ENCODE peak calls at places on chromosomes 6 and 20, in six cellular contexts. V, N, A, T, O and P are unnamed samples. For H3K4me1, the result is how much of the 10 kb centered on the place peaks cover.

GRCh38 chr6:35049885-35050284 is 91.3 kb downstream of the TCP11 start:
- DNase-seq in A (no peak), N (peak), T (peak), V (peak), O (no peak), P (no peak)

GRCh38 chr6:143294265-143294664 is 156.2 kb downstream of the ADAT2 start:
- DNase-seq in O (no peak), T (no peak), V (no peak), A (no peak), N (no peak), P (no peak)

GRCh38 chr20:9514461-9515210 is at the start of gene LAMP5:
- DNase-seq in N (no peak), V (no peak), A (no peak), T (no peak), O (no peak), P (no peak)

GRCh38 chr6:135782517-135782916 is 69.0 kb upstream of the PDE7B start:
- DNase-seq in A (no peak), N (no peak), T (no peak), V (no peak), O (no peak), P (no peak)

GRCh38 chr6:92587521-92587920 is 831.8 kb downstream of the EPHA7 start:
- DNase-seq in V (no peak), N (no peak), A (no peak), O (no peak), T (no peak), P (no peak)

GRCh38 chr20:25622450-25623224 is 1.2 kb downstream of the NANP start:
- DNase-seq in N (no peak), O (no peak), T (no peak), A (no peak), V (no peak), P (no peak)

GRCh38 chr20:38213607-38213940 is 47.0 kb downstream of the KIAA1755 start:
- DNase-seq in T (no peak), O (no peak), N (no peak), A (no peak), V (no peak), P (no peak)

GRCh38 chr20:21326700-21327099 is 23.6 kb downstream of the XRN2 start:
- DNase-seq in A (no peak), N (no peak), T (no peak), V (no peak), O (no peak), P (no peak)

GRCh38 chr20:32674362-32674789 is 635 bp upstream of the C20orf203 start:
- DNase-seq in A (no peak), V (no peak), T (no peak), N (no peak), O (peak), P (peak)

GRCh38 chr6:130377371-130377770 is 11.6 kb downstream of the TMEM200A start:
- DNase-seq in A (no peak), T (no peak), O (no peak), N (no peak), V (no peak), P (no peak)

GRCh38 chr6:128282956-128283355 is 237.4 kb downstream of the PTPRK start:
- DNase-seq in V (no peak), O (no peak), T (no peak), N (no peak), A (no peak), P (no peak)

GRCh38 chr20:25030649-25031026 is 27.3 kb downstream of the ACSS1 start:
- DNase-seq in T (no peak), A (no peak), O (peak), N (no peak), V (no peak), P (no peak)

DNA sequence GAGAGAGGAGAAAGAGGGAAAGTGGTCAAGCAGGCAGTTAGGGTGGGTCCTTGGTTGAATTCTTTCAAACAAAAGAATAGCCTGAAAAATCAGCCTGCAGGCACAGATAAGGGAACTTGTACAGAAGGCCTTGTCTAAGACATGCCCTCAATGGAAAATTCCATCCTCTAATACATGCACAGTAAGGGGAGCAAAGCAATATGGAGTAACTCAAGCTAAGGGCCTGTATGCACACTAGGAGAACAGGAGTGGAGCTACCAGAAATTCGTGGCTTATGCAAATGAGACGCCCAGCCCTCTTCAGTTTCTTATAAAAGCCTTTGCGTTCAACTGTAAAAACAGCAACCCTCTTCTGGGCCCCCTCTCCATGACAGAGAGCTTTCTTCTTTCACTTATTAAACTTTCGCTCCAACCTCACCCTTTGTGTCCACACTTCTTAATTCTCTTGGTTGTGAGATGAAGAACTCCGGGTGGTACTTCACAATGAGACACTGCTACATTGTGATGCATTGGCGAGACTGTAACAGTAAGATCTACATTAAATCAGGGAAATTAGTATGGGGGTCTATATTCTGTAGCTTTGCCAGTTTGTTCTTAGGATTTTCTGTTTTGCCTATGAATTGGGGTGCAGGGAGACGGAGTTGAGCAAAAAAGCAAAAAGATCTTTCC is 147.0 kb downstream of the HS3ST5 start:
- DNase-seq in V (no peak), N (no peak), T (no peak), O (no peak), A (no peak), P (no peak)
- H3K27ac ChIP-seq in V (no peak), N (no peak), T (no peak), O (no peak), A (no peak), P (no peak)

DNA sequence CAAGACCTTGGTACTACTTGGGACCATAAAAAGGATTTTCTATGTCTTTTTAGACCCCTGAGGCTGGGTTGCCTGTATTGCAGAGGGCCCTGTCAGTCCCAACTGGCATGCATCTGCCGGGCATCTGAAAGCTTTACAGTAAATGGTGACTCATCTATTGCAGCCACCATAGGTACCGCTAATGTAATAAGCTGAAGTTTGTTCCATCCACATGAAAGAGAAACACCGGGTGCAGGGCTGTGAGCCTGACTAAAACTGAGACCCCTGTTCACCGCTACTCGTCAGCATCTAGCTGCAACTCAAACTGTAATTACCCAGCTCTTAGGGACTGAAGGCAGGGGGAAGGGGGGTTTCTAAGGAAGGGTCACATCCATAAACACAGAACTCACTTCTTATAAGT is 49.5 kb downstream of the TRERF1 start:
- DNase-seq in T (no peak), O (peak), N (no peak), A (no peak), V (no peak), P (no peak)
- H3K4me1 ChIP-seq in T (under half), O (half or more), N (under half), A (half or more), V (under half), P (under half)

GRCh38 chr6:134516582-134516981 is 198.7 kb upstream of the SGK1 start:
- DNase-seq in N (no peak), T (no peak), A (no peak), O (no peak), V (no peak), P (no peak)
- H3K27ac ChIP-seq in N (peak), T (peak), A (peak), O (no peak), V (peak), P (peak)

GRCh38 chr20:60402209-60403058 is 444.2 kb downstream of the CDH26 start:
- DNase-seq in T (no peak), O (no peak), A (no peak), V (no peak), N (no peak), P (no peak)
- H3K4me1 ChIP-seq in T (under half), O (under half), A (under half), V (under half), N (under half), P (under half)

GRCh38 chr6:170266061-170266825 is 24.6 kb downstream of the DLL1 start:
- DNase-seq in A (no peak), T (no peak), V (no peak), O (no peak), N (no peak), P (peak)
- H3K27ac ChIP-seq in A (no peak), T (peak), V (no peak), O (no peak), N (peak), P (peak)

GRCh38 chr20:17638835-17639407 is 43.1 kb downstream of the RRBP1 start:
- DNase-seq in A (no peak), O (no peak), T (no peak), N (no peak), V (no peak), P (no peak)
- H3K4me1 ChIP-seq in A (under half), O (under half), T (under half), N (half or more), V (under half), P (under half)

DNA sequence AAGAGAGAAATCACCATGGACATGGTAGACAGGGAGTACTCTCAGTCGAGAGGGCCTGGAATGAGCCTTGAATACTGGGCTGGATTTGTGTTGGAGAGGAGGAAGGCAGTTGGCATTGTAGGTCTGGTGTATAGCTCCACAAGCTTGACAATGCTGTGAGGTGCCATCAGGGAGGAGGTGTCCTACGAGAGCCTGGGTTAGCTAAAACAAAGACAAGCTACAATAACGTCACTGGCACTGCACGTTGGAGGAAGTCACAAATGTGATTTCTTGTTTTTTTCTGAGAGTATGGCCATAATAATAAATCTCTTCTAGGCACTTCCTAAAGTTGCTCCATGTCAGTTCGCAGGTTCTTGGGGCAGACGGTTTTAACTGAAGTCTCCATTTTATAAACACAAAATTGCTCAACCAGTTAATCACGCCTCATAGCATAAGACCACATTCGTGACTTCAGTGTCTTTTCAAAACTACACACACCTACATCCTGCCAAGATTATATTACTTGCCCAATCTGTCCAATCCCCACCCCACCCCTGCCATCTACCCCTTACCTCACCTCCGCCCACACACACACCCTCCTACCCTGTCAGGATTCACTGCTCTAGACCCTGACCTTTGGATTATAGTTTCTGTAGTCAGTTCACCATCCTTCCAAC is 4.4 kb upstream of the HLA-DMB start:
- DNase-seq in N (no peak), A (no peak), V (no peak), O (peak), T (no peak), P (peak)
- H3K27ac ChIP-seq in N (no peak), A (no peak), V (no peak), O (peak), T (peak), P (peak)

GRCh38 chr6:36674942-36675341 is 3.6 kb upstream of the CDKN1A start:
- DNase-seq in T (no peak), A (no peak), V (no peak), O (no peak), N (no peak), P (no peak)
- H3K4me1 ChIP-seq in T (under half), A (under half), V (under half), O (under half), N (under half), P (under half)

GRCh38 chr6:77502966-77503365 is 39.7 kb upstream of the HTR1B start:
- DNase-seq in T (no peak), O (no peak), N (no peak), A (no peak), V (no peak), P (no peak)
- H3K27ac ChIP-seq in T (no peak), O (no peak), N (no peak), A (no peak), V (no peak), P (no peak)

GRCh38 chr6:122289721-122290501 is 109.5 kb upstream of the HSF2 start:
- DNase-seq in A (no peak), T (no peak), V (no peak), N (no peak), O (no peak), P (no peak)
- H3K4me1 ChIP-seq in A (under half), T (under half), V (under half), N (under half), O (under half), P (under half)